ENCODE peak calls at places on chromosomes 13 and 19, in four cellular contexts. One of them, this sample, is unnamed.

GRCh38 chr13:38980628-38981078 is 10.0 kb downstream of the STOML3 start:
- DNase-seq in gastrocnemius medialis: no peak
- DNase-seq in IMR-90: no peak
- DNase-seq in uterus: no peak
- DNase-seq in this sample: no peak

GRCh38 chr13:95530178-95530577 is 22.3 kb upstream of the CLDN10 start:
- DNase-seq in uterus: no peak
- DNase-seq in IMR-90: peak; percentile 5
- DNase-seq in gastrocnemius medialis: peak; percentile 27
- DNase-seq in this sample: no peak

GRCh38 chr19:39832341-39833083 is 1.4 kb downstream of the DYRK1B start:
- DNase-seq in uterus: no peak
- DNase-seq in IMR-90: no peak
- DNase-seq in gastrocnemius medialis: no peak
- DNase-seq in this sample: no peak

GRCh38 chr13:34338102-34338501 is 520.2 kb downstream of the RFC3 start:
- DNase-seq in uterus: no peak
- DNase-seq in IMR-90: no peak
- DNase-seq in gastrocnemius medialis: no peak
- DNase-seq in this sample: no peak

GRCh38 chr19:40687525-40688016 is 2.9 kb downstream of the NUMBL start:
- DNase-seq in uterus: peak; percentile 85
- DNase-seq in gastrocnemius medialis: peak; percentile 77
- DNase-seq in IMR-90: peak; percentile 86
- DNase-seq in this sample: peak; percentile 86

GRCh38 chr19:28292822-28293500 is 920.0 kb downstream of the UQCRFS1 start:
- DNase-seq in IMR-90: no peak
- DNase-seq in gastrocnemius medialis: no peak
- DNase-seq in uterus: no peak
- DNase-seq in this sample: no peak

GRCh38 chr19:48837081-48837524 is 812 bp upstream of the HSD17B14 start:
- DNase-seq in IMR-90: peak; percentile 78
- DNase-seq in uterus: peak; percentile 95
- DNase-seq in gastrocnemius medialis: peak; percentile 62
- DNase-seq in this sample: peak; percentile 89

GRCh38 chr19:14139944-14140343 is 3.6 kb upstream of the ASF1B start:
- DNase-seq in gastrocnemius medialis: peak; percentile 91
- DNase-seq in IMR-90: no peak
- DNase-seq in uterus: no peak
- DNase-seq in this sample: peak; percentile 48

GRCh38 chr19:41588497-41589209 is 12.7 kb downstream of the CEACAM21 start:
- DNase-seq in uterus: no peak
- DNase-seq in IMR-90: peak; percentile 29
- DNase-seq in gastrocnemius medialis: no peak
- DNase-seq in this sample: no peak

GRCh38 chr13:49620170-49620621 is 8.1 kb upstream of the ARL11 start:
- DNase-seq in uterus: no peak
- DNase-seq in IMR-90: no peak
- DNase-seq in gastrocnemius medialis: no peak
- DNase-seq in this sample: no peak

GRCh38 chr13:87093399-87093798 is 577.8 kb upstream of the SLITRK5 start:
- DNase-seq in gastrocnemius medialis: no peak
- DNase-seq in IMR-90: peak; percentile 75
- DNase-seq in uterus: no peak
- DNase-seq in this sample: no peak

GRCh38 chr13:31444266-31444862 is 244.6 kb downstream of the B3GLCT start:
- DNase-seq in gastrocnemius medialis: peak; percentile 55
- DNase-seq in uterus: no peak
- DNase-seq in IMR-90: no peak
- DNase-seq in this sample: no peak

GRCh38 chr13:20940083-20940482 is 37.5 kb upstream of the XPO4 start:
- DNase-seq in IMR-90: peak; percentile 83
- DNase-seq in uterus: no peak
- DNase-seq in gastrocnemius medialis: no peak
- DNase-seq in this sample: no peak

GRCh38 chr13:40651866-40652587 is 14.4 kb downstream of the FOXO1 start:
- DNase-seq in IMR-90: no peak
- DNase-seq in gastrocnemius medialis: no peak
- DNase-seq in uterus: no peak
- DNase-seq in this sample: no peak
- H3K4me1 ChIP-seq in IMR-90: no peaks in the 10 kb centered on the region
- H3K4me1 ChIP-seq in gastrocnemius medialis: peaks cover 76% of the 10 kb centered on the region
- H3K4me1 ChIP-seq in uterus: no peaks in the 10 kb centered on the region
- H3K4me1 ChIP-seq in this sample: peaks cover 32% of the 10 kb centered on the region

DNA sequence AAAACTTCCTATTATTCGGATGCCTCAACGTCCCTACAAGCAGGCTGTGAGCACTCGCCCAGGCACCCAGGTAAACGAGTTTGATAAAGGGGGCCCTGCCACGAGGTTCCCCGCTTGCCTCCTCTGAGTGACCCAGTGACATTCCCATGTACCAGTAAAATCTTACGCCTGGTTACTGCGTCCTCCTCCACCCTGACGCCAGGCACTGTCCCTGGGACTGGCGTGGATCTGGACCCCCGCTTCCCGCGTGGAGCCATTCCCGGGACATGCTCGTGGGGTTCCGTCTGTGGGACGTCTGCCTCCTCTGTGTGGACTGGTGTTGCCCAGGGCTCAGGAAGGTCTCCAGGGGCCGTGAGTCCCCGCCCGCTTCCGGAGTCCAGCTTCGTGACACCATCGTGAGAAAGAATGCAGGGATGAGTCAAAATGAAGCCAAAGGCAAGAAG is 407 bp upstream of the ZNF550 start:
- DNase-seq in gastrocnemius medialis: peak; percentile 14
- DNase-seq in IMR-90: peak; percentile 76
- DNase-seq in uterus: peak; percentile 13
- DNase-seq in this sample: peak; percentile 42
- TF ChIP-seq POLR2A in gastrocnemius medialis: no peak
- TF ChIP-seq POLR2A in IMR-90: peak; percentile 73
- TF ChIP-seq POLR2A in uterus: no peak
- TF ChIP-seq POLR2A in this sample: no peak

GRCh38 chr19:16575282-16575681 is 3.1 kb upstream of the SLC35E1 start:
- DNase-seq in uterus: no peak
- DNase-seq in gastrocnemius medialis: peak; percentile 78
- DNase-seq in IMR-90: no peak
- DNase-seq in this sample: no peak

GRCh38 chr19:16579381-16579780 is 7.2 kb upstream of the SLC35E1 start:
- DNase-seq in IMR-90: no peak
- DNase-seq in uterus: no peak
- DNase-seq in gastrocnemius medialis: no peak
- DNase-seq in this sample: no peak

GRCh38 chr19:16576690-16577530 is 4.7 kb upstream of the SLC35E1 start:
- DNase-seq in gastrocnemius medialis: no peak
- DNase-seq in uterus: no peak
- DNase-seq in IMR-90: no peak
- DNase-seq in this sample: no peak

GRCh38 chr19:16575861-16576689 is 3.9 kb upstream of the SLC35E1 start:
- DNase-seq in IMR-90: no peak
- DNase-seq in gastrocnemius medialis: no peak
- DNase-seq in uterus: no peak
- DNase-seq in this sample: no peak

DNA sequence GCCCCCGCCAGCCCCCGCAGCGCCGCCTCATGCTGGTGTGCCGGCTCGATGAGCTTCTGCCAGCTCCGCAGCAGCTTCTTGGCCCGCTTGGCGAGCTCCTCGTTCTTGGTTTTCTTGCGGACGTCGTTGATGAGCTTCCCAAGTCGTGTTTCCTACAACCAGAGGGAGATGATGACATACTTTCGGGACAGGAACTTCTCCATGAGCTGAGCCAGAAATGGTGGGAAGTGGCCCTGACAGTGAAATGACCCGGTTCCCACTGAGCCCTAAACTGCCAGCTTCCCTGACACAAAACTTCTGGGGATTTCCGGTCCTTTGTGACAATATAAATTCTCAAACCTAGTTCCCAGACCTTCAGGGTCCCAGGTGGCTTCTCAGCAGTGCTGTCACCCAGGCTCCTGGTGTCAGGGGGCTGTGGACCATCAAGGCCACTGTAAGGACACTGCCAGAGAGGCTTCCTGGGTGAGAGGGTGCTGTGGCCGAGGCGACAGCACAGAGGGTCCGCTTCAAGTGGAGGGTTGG is 5.4 kb upstream of the SLC35E1 start:
- DNase-seq in IMR-90: no peak
- DNase-seq in uterus: no peak
- DNase-seq in gastrocnemius medialis: no peak
- DNase-seq in this sample: no peak
- H3K4me3 ChIP-seq in IMR-90: no peak overlapping the region
- H3K4me3 ChIP-seq in uterus: no peak overlapping the region
- H3K4me3 ChIP-seq in gastrocnemius medialis: no peak overlapping the region
- H3K4me3 ChIP-seq in this sample: no peak overlapping the region

GRCh38 chr13:114153485-114154080 is 21.2 kb upstream of the RASA3 start:
- DNase-seq in IMR-90: no peak
- DNase-seq in uterus: no peak
- DNase-seq in gastrocnemius medialis: no peak
- DNase-seq in this sample: no peak
- H3K4me1 ChIP-seq in IMR-90: no peaks in the 10 kb centered on the region
- H3K4me1 ChIP-seq in uterus: no peaks in the 10 kb centered on the region
- H3K4me1 ChIP-seq in gastrocnemius medialis: peaks cover 4% of the 10 kb centered on the region
- H3K4me1 ChIP-seq in this sample: no peaks in the 10 kb centered on the region

GRCh38 chr19:12945479-12946091 is at the start of gene RAD23A:
- DNase-seq in uterus: peak; percentile 97
- DNase-seq in IMR-90: peak; percentile 98
- DNase-seq in gastrocnemius medialis: peak; percentile 97
- DNase-seq in this sample: peak; percentile 99
- TF ChIP-seq POLR2A in uterus: peak; percentile 78
- TF ChIP-seq POLR2A in IMR-90: peak; percentile 95
- TF ChIP-seq POLR2A in gastrocnemius medialis: peak; percentile 96
- TF ChIP-seq POLR2A in this sample: peak; percentile 87

DNA sequence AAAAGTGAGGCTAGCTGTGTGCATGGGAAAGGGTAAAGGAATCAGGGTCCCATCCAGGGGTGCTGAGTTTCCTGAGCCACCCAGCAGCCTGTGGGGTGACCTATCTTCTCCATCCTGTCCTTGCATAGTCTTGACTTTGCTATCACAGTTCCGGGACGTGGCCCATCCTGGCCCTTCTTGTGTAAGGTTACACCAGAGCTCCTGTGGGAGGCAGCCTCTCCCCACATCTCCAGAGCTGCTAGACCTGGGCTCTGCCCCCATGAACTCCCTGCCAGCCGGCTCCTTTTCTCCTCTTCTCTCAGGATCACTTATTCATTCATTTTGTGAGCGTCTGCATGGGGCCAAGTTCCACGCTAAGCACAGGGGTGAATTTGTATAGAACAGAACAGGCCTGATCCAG is 238.9 kb downstream of the TSHZ3 start:
- DNase-seq in uterus: peak; percentile 23
- DNase-seq in IMR-90: peak; percentile 45
- DNase-seq in gastrocnemius medialis: no peak
- DNase-seq in this sample: no peak
- H3K4me3 ChIP-seq in uterus: no peak overlapping the region
- H3K4me3 ChIP-seq in IMR-90: no peak overlapping the region
- H3K4me3 ChIP-seq in gastrocnemius medialis: no peak overlapping the region
- H3K4me3 ChIP-seq in this sample: no peak overlapping the region

GRCh38 chr19:13063461-13064091 is 39.1 kb downstream of the LYL1 start:
- DNase-seq in gastrocnemius medialis: peak; percentile 96
- DNase-seq in uterus: no peak
- DNase-seq in IMR-90: no peak
- DNase-seq in this sample: peak; percentile 89
- H3K4me1 ChIP-seq in gastrocnemius medialis: peaks cover 95% of the 10 kb centered on the region
- H3K4me1 ChIP-seq in uterus: peaks cover 45% of the 10 kb centered on the region
- H3K4me1 ChIP-seq in IMR-90: peaks cover 22% of the 10 kb centered on the region
- H3K4me1 ChIP-seq in this sample: peaks cover 100% of the 10 kb centered on the region

GRCh38 chr19:54906819-54907218 is 871 bp downstream of the NCR1 start:
- DNase-seq in uterus: no peak
- DNase-seq in IMR-90: no peak
- DNase-seq in gastrocnemius medialis: no peak
- DNase-seq in this sample: no peak

GRCh38 chr19:54905411-54905810 is 537 bp upstream of the NCR1 start:
- DNase-seq in IMR-90: no peak
- DNase-seq in uterus: no peak
- DNase-seq in gastrocnemius medialis: no peak
- DNase-seq in this sample: no peak

GRCh38 chr19:54903303-54903702 is 2.6 kb upstream of the NCR1 start:
- DNase-seq in gastrocnemius medialis: no peak
- DNase-seq in IMR-90: no peak
- DNase-seq in uterus: no peak
- DNase-seq in this sample: no peak

GRCh38 chr19:54905908-54906511 is at the start of gene NCR1:
- DNase-seq in gastrocnemius medialis: no peak
- DNase-seq in IMR-90: no peak
- DNase-seq in uterus: no peak
- DNase-seq in this sample: no peak
- TF ChIP-seq POLR2A in gastrocnemius medialis: no peak
- TF ChIP-seq POLR2A in IMR-90: no peak
- TF ChIP-seq POLR2A in uterus: no peak
- TF ChIP-seq POLR2A in this sample: no peak